ENCODE peak calls at places on chromosomes 5 and 9, in four cellular contexts. F, R, D and I are unnamed samples.

GRCh38 chr5:128014578-128014977 is 69.0 kb upstream of the SLC12A2 start:
- DNase-seq in F (no peak), R (no peak), D (no peak), I (no peak)

GRCh38 chr5:159814810-159815585 is 101.3 kb upstream of the ADRA1B start:
- DNase-seq in F (peak; percentile 43), R (no peak), D (no peak), I (no peak)

GRCh38 chr5:83720805-83721431 is at the start of gene HAPLN1:
- DNase-seq in F (no peak), R (no peak), D (no peak), I (no peak)

GRCh38 chr5:67350185-67350584 is 153.6 kb upstream of the CD180 start:
- DNase-seq in F (no peak), R (no peak), D (no peak), I (no peak)

GRCh38 chr5:163963881-163964280 is 458.5 kb downstream of the MAT2B start:
- DNase-seq in F (no peak), R (no peak), D (no peak), I (no peak)

GRCh38 chr5:114018178-114018577 is 343.7 kb upstream of the KCNN2 start:
- DNase-seq in F (no peak), R (no peak), D (no peak), I (no peak)

GRCh38 chr5:76724871-76725270 is 8.9 kb downstream of the F2R start:
- DNase-seq in F (peak; percentile 89), R (no peak), D (no peak), I (no peak)

GRCh38 chr9:15513335-15513734 is 2.6 kb upstream of the PSIP1 start:
- DNase-seq in F (no peak), R (no peak), D (no peak), I (no peak)

GRCh38 chr5:138468966-138469539 is 3.8 kb downstream of the EGR1 start:
- DNase-seq in F (no peak), R (no peak), D (no peak), I (no peak)

GRCh38 chr5:127833999-127834953 is 131.1 kb downstream of the CCDC192 start:
- DNase-seq in F (no peak), R (no peak), D (no peak), I (no peak)

GRCh38 chr9:93304574-93305496 is 120.9 kb downstream of the WNK2 start:
- DNase-seq in F (peak; percentile 53), R (peak; percentile 72), D (peak; percentile 47), I (peak; percentile 87)
- TF ChIP-seq CTCF in F (peak; percentile 88), R (peak; percentile 51), D (peak; percentile 59), I (peak; percentile 77)

GRCh38 chr5:23136958-23137357 is 283.8 kb upstream of the CDH12 start:
- DNase-seq in F (no peak), R (no peak), D (no peak), I (no peak)

GRCh38 chr5:23139338-23140171 is 286.4 kb upstream of the CDH12 start:
- DNase-seq in F (no peak), R (no peak), D (no peak), I (no peak)
- TF ChIP-seq CTCF in F (peak; percentile 35), R (peak; percentile 35), D (no peak), I (peak; percentile 61)

GRCh38 chr5:120841830-120842229 is 377.7 kb downstream of the PRR16 start:
- DNase-seq in F (no peak), R (no peak), D (no peak), I (no peak)
- TF ChIP-seq CTCF in F (no peak), R (no peak), D (no peak), I (no peak)

DNA sequence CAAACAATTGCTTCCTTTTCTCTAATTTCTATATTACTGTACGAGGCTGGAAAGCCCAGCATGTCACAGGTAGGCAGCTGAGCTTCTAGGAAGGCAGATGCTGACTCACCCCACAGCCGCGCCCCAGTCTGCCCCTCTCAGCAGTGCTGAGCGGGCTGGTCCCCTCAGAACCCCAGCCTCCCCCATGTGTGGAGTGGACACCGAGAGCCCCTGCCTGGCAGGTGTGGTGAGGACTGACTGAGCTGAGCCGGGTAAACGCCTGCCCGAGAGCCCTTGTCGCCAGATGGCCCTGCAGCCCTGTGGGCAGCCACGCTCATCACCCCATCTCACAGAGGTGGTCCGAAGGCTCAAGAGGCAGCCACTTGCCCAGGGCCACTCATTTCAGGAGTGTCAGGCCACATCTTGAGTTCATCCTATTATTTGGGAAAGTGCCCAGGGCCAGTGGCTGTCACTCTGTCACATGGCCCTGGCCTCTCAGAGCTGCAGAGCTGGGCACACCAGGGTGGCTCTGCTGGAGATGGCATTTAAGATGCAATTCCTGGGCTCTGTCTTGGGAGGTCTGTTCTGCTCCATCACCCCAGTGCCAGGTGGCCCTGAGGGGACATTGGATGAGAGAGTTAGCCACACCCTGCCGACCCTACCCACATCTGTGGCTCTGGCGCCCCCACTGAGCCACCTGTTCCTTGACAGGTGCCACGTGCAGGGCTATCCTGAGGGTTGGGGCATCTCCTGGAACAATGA is 12.5 kb downstream of the CARD19 start:
- DNase-seq in F (no peak), R (peak; percentile 63), D (no peak), I (no peak)
- TF ChIP-seq CTCF in F (no peak), R (no peak), D (no peak), I (no peak)

DNA sequence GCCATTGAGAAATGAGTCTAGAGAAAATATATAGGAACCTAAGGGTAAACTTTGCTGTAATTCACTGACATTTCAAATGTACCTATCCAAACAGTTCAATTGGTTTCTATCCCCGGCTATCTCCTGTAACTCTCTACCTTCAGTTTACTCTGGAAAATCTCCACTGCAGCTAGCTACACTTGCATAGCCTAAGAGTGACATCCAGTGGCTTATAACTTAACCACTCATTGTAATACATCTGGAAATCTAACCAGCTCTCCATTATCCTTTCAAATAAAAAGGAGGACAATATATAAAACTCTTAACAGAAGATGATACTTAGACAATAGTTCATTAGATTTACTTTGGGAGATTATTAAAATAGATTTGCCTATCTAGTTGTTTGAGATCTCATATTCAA is 35.3 kb upstream of the SPDL1 start:
- DNase-seq in F (peak; percentile 27), R (no peak), D (no peak), I (no peak)
- TF ChIP-seq CTCF in F (peak; percentile 46), R (peak; percentile 38), D (no peak), I (peak; percentile 69)

DNA sequence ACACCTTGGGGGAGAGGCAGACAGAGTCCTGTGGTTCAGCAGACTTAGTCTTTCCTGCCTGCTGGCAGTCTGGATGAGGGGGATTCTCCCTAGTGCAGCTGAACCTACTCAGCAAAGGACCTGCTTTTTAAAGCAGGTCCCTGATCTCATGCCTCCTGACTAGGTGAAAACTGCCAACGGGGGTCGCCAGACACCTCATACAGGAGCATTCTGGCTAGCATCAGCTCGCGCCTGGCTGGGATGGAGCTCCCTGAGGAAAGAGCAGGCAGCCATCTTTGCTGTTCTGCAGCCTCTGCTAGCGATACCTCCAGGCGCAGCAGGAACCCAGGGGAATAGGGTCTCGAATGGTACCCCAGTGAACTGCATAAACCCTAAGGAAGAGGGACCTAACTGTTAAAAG is 225.2 kb downstream of the CDH9 start:
- DNase-seq in F (no peak), R (no peak), D (no peak), I (no peak)
- TF ChIP-seq CTCF in F (no peak), R (no peak), D (no peak), I (no peak)

DNA sequence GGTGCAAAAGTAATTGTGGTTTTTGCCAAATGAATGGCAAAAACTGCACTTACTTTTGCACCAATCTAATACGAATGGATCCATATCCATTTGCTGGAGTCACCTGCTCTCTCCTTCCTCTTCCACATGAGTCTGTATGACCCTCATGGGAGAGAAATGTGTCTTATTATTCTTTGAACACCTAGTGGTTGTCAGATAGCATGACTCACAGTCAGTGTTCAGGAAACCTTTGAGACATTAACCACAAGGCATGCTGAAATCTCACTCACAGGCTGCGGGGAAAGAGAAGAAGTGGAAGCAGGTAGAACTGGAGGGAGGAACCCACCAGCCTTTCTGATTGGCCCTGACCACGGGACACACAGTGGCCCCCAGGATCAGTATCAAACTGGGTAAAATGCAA is 222.8 kb upstream of the KLF4 start:
- DNase-seq in F (peak; percentile 56), R (no peak), D (no peak), I (no peak)
- TF ChIP-seq CTCF in F (peak; percentile 15), R (no peak), D (peak; percentile 33), I (no peak)

GRCh38 chr5:33184367-33184766 is 256.4 kb upstream of the TARS1 start:
- DNase-seq in F (no peak), R (no peak), D (no peak), I (no peak)

GRCh38 chr5:33180900-33181299 is 259.9 kb upstream of the TARS1 start:
- DNase-seq in F (peak; percentile 36), R (no peak), D (no peak), I (no peak)
- TF ChIP-seq CTCF in F (peak; percentile 55), R (peak; percentile 26), D (no peak), I (peak; percentile 81)